ENCODE peak calls at places on chromosomes 7 and 10, in six cellular contexts. C is A172; H is HEK293T; W is stimulated activated CD4-positive, alpha-beta T cell treated with anti-CD3 and anti-CD28 coated beads, Interleukin-4, amount 100 ng/mL, for 1 hour; N is ELF-1; E is H7. L is an unnamed sample.

GRCh38 chr7:94971051-94971867 is 63.9 kb downstream of the PPP1R9A start:
- DNase-seq in W (no peak), C (no peak), H (no peak), E (no peak), N (no peak), L (no peak)

GRCh38 chr10:34798654-34799053 is 16.4 kb downstream of the PARD3 start:
- DNase-seq in E (no peak), H (no peak), W (no peak), C (no peak), N (no peak), L (no peak)

GRCh38 chr7:143382791-143383641 is 1.9 kb downstream of the ZYX start:
- DNase-seq in W (no peak), N (no peak), C (no peak), E (peak), H (no peak), L (no peak)

GRCh38 chr7:150788474-150789269 is 11.5 kb downstream of the TMEM176B start:
- DNase-seq in C (no peak), N (no peak), H (no peak), W (no peak), E (no peak), L (no peak)

GRCh38 chr7:7972128-7972527 is 3.5 kb downstream of the GLCCI1 start:
- DNase-seq in E (no peak), C (no peak), W (no peak), H (no peak), N (no peak), L (no peak)

GRCh38 chr7:44824894-44825526 is 22.9 kb downstream of the H2AZ2 start:
- DNase-seq in N (no peak), H (no peak), E (no peak), C (no peak), W (no peak), L (no peak)

GRCh38 chr7:146116452-146117219 is at the start of gene CNTNAP2:
- DNase-seq in E (peak), H (peak), N (peak), C (no peak), W (no peak), L (peak)

GRCh38 chr7:74153736-74154135 is 20.4 kb upstream of the EIF4H start:
- DNase-seq in E (no peak), W (no peak), C (peak), H (no peak), N (peak), L (no peak)

GRCh38 chr10:121159670-121160069 is 308.5 kb downstream of the WDR11 start:
- DNase-seq in H (no peak), W (no peak), E (no peak), N (no peak), C (no peak), L (no peak)

GRCh38 chr10:28587270-28587969 is 54.5 kb downstream of the WAC start:
- DNase-seq in C (no peak), N (no peak), H (no peak), W (no peak), E (no peak), L (no peak)

GRCh38 chr10:5442056-5442989 is 30.0 kb downstream of the NET1 start:
- DNase-seq in N (no peak), W (no peak), E (no peak), C (peak), H (no peak), L (peak)

GRCh38 chr7:147245274-147245673 is 1128.7 kb downstream of the CNTNAP2 start:
- DNase-seq in H (peak), W (no peak), N (peak), C (peak), E (peak), L (peak)

GRCh38 chr10:86149264-86149663 is 217.3 kb downstream of the GRID1 start:
- DNase-seq in N (peak), E (peak), H (no peak), W (no peak), C (no peak), L (no peak)

GRCh38 chr10:99345350-99345749 is 16.2 kb downstream of the CNNM1 start:
- DNase-seq in C (peak), H (no peak), N (no peak), W (no peak), E (no peak), L (no peak)

GRCh38 chr7:87148332-87148955 is 3.8 kb upstream of the DMTF1 start:
- DNase-seq in H (peak), N (peak), C (peak), W (no peak), E (peak), L (no peak)

GRCh38 chr10:9209105-9209798 is 1154.8 kb downstream of the GATA3 start:
- DNase-seq in C (peak), W (peak), H (peak), N (peak), E (peak), L (peak)

GRCh38 chr7:136528329-136528728 is 340.1 kb upstream of the CHRM2 start:
- DNase-seq in C (peak), H (no peak), N (no peak), E (no peak), W (no peak), L (no peak)

GRCh38 chr10:43943825-43944360 is 295.2 kb upstream of the ZNF32 start:
- DNase-seq in W (no peak), E (no peak), N (no peak), H (no peak), C (no peak), L (no peak)

GRCh38 chr7:29565186-29565540 is 1.5 kb downstream of the PRR15 start:
- DNase-seq in W (no peak), N (no peak), H (no peak), E (no peak), C (no peak), L (no peak)

GRCh38 chr10:26725837-26726727 is 28.6 kb downstream of the PDSS1 start:
- DNase-seq in H (peak), N (no peak), C (peak), W (peak), E (peak), L (peak)

GRCh38 chr10:129970404-129971364 is 6.6 kb upstream of the EBF3 start:
- DNase-seq in E (peak), W (no peak), C (no peak), H (no peak), N (peak), L (no peak)

GRCh38 chr7:4650471-4651047 is 31.5 kb upstream of the FOXK1 start:
- DNase-seq in N (peak), W (no peak), H (no peak), E (peak), C (no peak), L (peak)